ENCODE peak calls at places on chromosome 15, in ten cellular contexts. One of them, this sample, is unnamed.

GRCh38 chr15:63381301-63382192 is at the start of gene CA12:
- DNase-seq in cardiac fibroblast: peak
- DNase-seq in pancreas: peak
- DNase-seq in stimulated activated CD4-positive, alpha-beta T cell treated with anti-CD3 and anti-CD28 coated beads, Interleukin-1b, Interleukin-23, amount 100 ng/mL, for 1 hour: no peak
- DNase-seq in iPS-NIHi11: peak
- DNase-seq in psoas muscle: peak
- DNase-seq in omental fat pad: no peak
- DNase-seq in activated CD4-positive, alpha-beta T cell treated with anti-CD3 and anti-CD28 coated beads for 48 hours: peak
- DNase-seq in RKO: peak
- DNase-seq in OCI-M1: no peak
- DNase-seq in this sample: no peak

GRCh38 chr15:66934315-66934930 is 131.0 kb upstream of the SMAD3 start:
- DNase-seq in omental fat pad: no peak
- DNase-seq in OCI-M1: no peak
- DNase-seq in cardiac fibroblast: no peak
- DNase-seq in stimulated activated CD4-positive, alpha-beta T cell treated with anti-CD3 and anti-CD28 coated beads, Interleukin-1b, Interleukin-23, amount 100 ng/mL, for 1 hour: no peak
- DNase-seq in RKO: no peak
- DNase-seq in iPS-NIHi11: no peak
- DNase-seq in pancreas: no peak
- DNase-seq in activated CD4-positive, alpha-beta T cell treated with anti-CD3 and anti-CD28 coated beads for 48 hours: no peak
- DNase-seq in psoas muscle: no peak
- DNase-seq in this sample: no peak

GRCh38 chr15:80849308-80849707 is 70.1 kb downstream of the CEMIP start:
- DNase-seq in omental fat pad: no peak
- DNase-seq in RKO: peak
- DNase-seq in activated CD4-positive, alpha-beta T cell treated with anti-CD3 and anti-CD28 coated beads for 48 hours: no peak
- DNase-seq in pancreas: no peak
- DNase-seq in OCI-M1: no peak
- DNase-seq in psoas muscle: peak
- DNase-seq in cardiac fibroblast: peak
- DNase-seq in iPS-NIHi11: no peak
- DNase-seq in stimulated activated CD4-positive, alpha-beta T cell treated with anti-CD3 and anti-CD28 coated beads, Interleukin-1b, Interleukin-23, amount 100 ng/mL, for 1 hour: no peak
- DNase-seq in this sample: no peak

GRCh38 chr15:76335851-76336253 is 721 bp upstream of the ISL2 start:
- DNase-seq in activated CD4-positive, alpha-beta T cell treated with anti-CD3 and anti-CD28 coated beads for 48 hours: no peak
- DNase-seq in RKO: no peak
- DNase-seq in iPS-NIHi11: no peak
- DNase-seq in cardiac fibroblast: no peak
- DNase-seq in omental fat pad: no peak
- DNase-seq in stimulated activated CD4-positive, alpha-beta T cell treated with anti-CD3 and anti-CD28 coated beads, Interleukin-1b, Interleukin-23, amount 100 ng/mL, for 1 hour: no peak
- DNase-seq in pancreas: no peak
- DNase-seq in OCI-M1: peak
- DNase-seq in psoas muscle: no peak
- DNase-seq in this sample: no peak

GRCh38 chr15:33292718-33293307 is 18.0 kb upstream of the RYR3 start:
- DNase-seq in psoas muscle: peak
- DNase-seq in iPS-NIHi11: peak
- DNase-seq in cardiac fibroblast: peak
- DNase-seq in pancreas: peak
- DNase-seq in omental fat pad: no peak
- DNase-seq in OCI-M1: peak
- DNase-seq in RKO: peak
- DNase-seq in activated CD4-positive, alpha-beta T cell treated with anti-CD3 and anti-CD28 coated beads for 48 hours: peak
- DNase-seq in stimulated activated CD4-positive, alpha-beta T cell treated with anti-CD3 and anti-CD28 coated beads, Interleukin-1b, Interleukin-23, amount 100 ng/mL, for 1 hour: no peak
- DNase-seq in this sample: no peak

GRCh38 chr15:66454143-66454542 is 43.4 kb downstream of the SNAPC5 start:
- DNase-seq in RKO: no peak
- DNase-seq in iPS-NIHi11: no peak
- DNase-seq in stimulated activated CD4-positive, alpha-beta T cell treated with anti-CD3 and anti-CD28 coated beads, Interleukin-1b, Interleukin-23, amount 100 ng/mL, for 1 hour: no peak
- DNase-seq in OCI-M1: peak
- DNase-seq in psoas muscle: no peak
- DNase-seq in omental fat pad: no peak
- DNase-seq in pancreas: no peak
- DNase-seq in cardiac fibroblast: peak
- DNase-seq in activated CD4-positive, alpha-beta T cell treated with anti-CD3 and anti-CD28 coated beads for 48 hours: no peak
- DNase-seq in this sample: no peak

GRCh38 chr15:72700076-72700475 is 14.1 kb downstream of the BBS4 start:
- DNase-seq in OCI-M1: no peak
- DNase-seq in activated CD4-positive, alpha-beta T cell treated with anti-CD3 and anti-CD28 coated beads for 48 hours: no peak
- DNase-seq in psoas muscle: no peak
- DNase-seq in RKO: no peak
- DNase-seq in pancreas: no peak
- DNase-seq in iPS-NIHi11: no peak
- DNase-seq in cardiac fibroblast: no peak
- DNase-seq in stimulated activated CD4-positive, alpha-beta T cell treated with anti-CD3 and anti-CD28 coated beads, Interleukin-1b, Interleukin-23, amount 100 ng/mL, for 1 hour: no peak
- DNase-seq in omental fat pad: no peak
- DNase-seq in this sample: no peak

GRCh38 chr15:85047271-85047948 is 65.8 kb downstream of the PDE8A start:
- DNase-seq in RKO: no peak
- DNase-seq in iPS-NIHi11: no peak
- DNase-seq in pancreas: no peak
- DNase-seq in stimulated activated CD4-positive, alpha-beta T cell treated with anti-CD3 and anti-CD28 coated beads, Interleukin-1b, Interleukin-23, amount 100 ng/mL, for 1 hour: no peak
- DNase-seq in cardiac fibroblast: peak
- DNase-seq in OCI-M1: no peak
- DNase-seq in activated CD4-positive, alpha-beta T cell treated with anti-CD3 and anti-CD28 coated beads for 48 hours: no peak
- DNase-seq in psoas muscle: no peak
- DNase-seq in omental fat pad: no peak
- DNase-seq in this sample: no peak

GRCh38 chr15:29123171-29123570 is 146.5 kb downstream of the NSMCE3 start:
- DNase-seq in stimulated activated CD4-positive, alpha-beta T cell treated with anti-CD3 and anti-CD28 coated beads, Interleukin-1b, Interleukin-23, amount 100 ng/mL, for 1 hour: no peak
- DNase-seq in iPS-NIHi11: no peak
- DNase-seq in pancreas: no peak
- DNase-seq in omental fat pad: no peak
- DNase-seq in activated CD4-positive, alpha-beta T cell treated with anti-CD3 and anti-CD28 coated beads for 48 hours: no peak
- DNase-seq in RKO: no peak
- DNase-seq in cardiac fibroblast: no peak
- DNase-seq in psoas muscle: no peak
- DNase-seq in OCI-M1: no peak
- DNase-seq in this sample: no peak

GRCh38 chr15:54917312-54917711 is 279.4 kb downstream of the RSL24D1 start:
- DNase-seq in psoas muscle: no peak
- DNase-seq in RKO: no peak
- DNase-seq in stimulated activated CD4-positive, alpha-beta T cell treated with anti-CD3 and anti-CD28 coated beads, Interleukin-1b, Interleukin-23, amount 100 ng/mL, for 1 hour: no peak
- DNase-seq in cardiac fibroblast: no peak
- DNase-seq in activated CD4-positive, alpha-beta T cell treated with anti-CD3 and anti-CD28 coated beads for 48 hours: no peak
- DNase-seq in OCI-M1: no peak
- DNase-seq in pancreas: no peak
- DNase-seq in omental fat pad: no peak
- DNase-seq in iPS-NIHi11: no peak
- DNase-seq in this sample: no peak

GRCh38 chr15:48671381-48672022 is 26.0 kb upstream of the FBN1 start:
- DNase-seq in cardiac fibroblast: peak
- DNase-seq in pancreas: peak
- DNase-seq in iPS-NIHi11: no peak
- DNase-seq in psoas muscle: peak
- DNase-seq in stimulated activated CD4-positive, alpha-beta T cell treated with anti-CD3 and anti-CD28 coated beads, Interleukin-1b, Interleukin-23, amount 100 ng/mL, for 1 hour: no peak
- DNase-seq in RKO: no peak
- DNase-seq in activated CD4-positive, alpha-beta T cell treated with anti-CD3 and anti-CD28 coated beads for 48 hours: no peak
- DNase-seq in OCI-M1: peak
- DNase-seq in omental fat pad: no peak
- DNase-seq in this sample: no peak

GRCh38 chr15:25695875-25696760 is 167.0 kb downstream of the ATP10A start:
- DNase-seq in pancreas: no peak
- DNase-seq in RKO: no peak
- DNase-seq in stimulated activated CD4-positive, alpha-beta T cell treated with anti-CD3 and anti-CD28 coated beads, Interleukin-1b, Interleukin-23, amount 100 ng/mL, for 1 hour: no peak
- DNase-seq in activated CD4-positive, alpha-beta T cell treated with anti-CD3 and anti-CD28 coated beads for 48 hours: no peak
- DNase-seq in cardiac fibroblast: no peak
- DNase-seq in OCI-M1: no peak
- DNase-seq in psoas muscle: no peak
- DNase-seq in omental fat pad: no peak
- DNase-seq in iPS-NIHi11: no peak
- DNase-seq in this sample: no peak

GRCh38 chr15:77030042-77030927 is 35.4 kb downstream of the PSTPIP1 start:
- DNase-seq in pancreas: peak
- DNase-seq in cardiac fibroblast: no peak
- DNase-seq in OCI-M1: no peak
- DNase-seq in iPS-NIHi11: no peak
- DNase-seq in RKO: no peak
- DNase-seq in omental fat pad: no peak
- DNase-seq in stimulated activated CD4-positive, alpha-beta T cell treated with anti-CD3 and anti-CD28 coated beads, Interleukin-1b, Interleukin-23, amount 100 ng/mL, for 1 hour: no peak
- DNase-seq in psoas muscle: no peak
- DNase-seq in activated CD4-positive, alpha-beta T cell treated with anti-CD3 and anti-CD28 coated beads for 48 hours: peak
- DNase-seq in this sample: no peak

GRCh38 chr15:47194718-47195117 is 522.6 kb upstream of the SEMA6D start:
- DNase-seq in activated CD4-positive, alpha-beta T cell treated with anti-CD3 and anti-CD28 coated beads for 48 hours: no peak
- DNase-seq in psoas muscle: no peak
- DNase-seq in iPS-NIHi11: no peak
- DNase-seq in RKO: peak
- DNase-seq in cardiac fibroblast: peak
- DNase-seq in stimulated activated CD4-positive, alpha-beta T cell treated with anti-CD3 and anti-CD28 coated beads, Interleukin-1b, Interleukin-23, amount 100 ng/mL, for 1 hour: no peak
- DNase-seq in OCI-M1: peak
- DNase-seq in omental fat pad: no peak
- DNase-seq in pancreas: no peak
- DNase-seq in this sample: no peak

GRCh38 chr15:68063606-68064005 is 9.5 kb downstream of the PIAS1 start:
- DNase-seq in pancreas: no peak
- DNase-seq in omental fat pad: no peak
- DNase-seq in RKO: no peak
- DNase-seq in stimulated activated CD4-positive, alpha-beta T cell treated with anti-CD3 and anti-CD28 coated beads, Interleukin-1b, Interleukin-23, amount 100 ng/mL, for 1 hour: no peak
- DNase-seq in iPS-NIHi11: no peak
- DNase-seq in activated CD4-positive, alpha-beta T cell treated with anti-CD3 and anti-CD28 coated beads for 48 hours: no peak
- DNase-seq in cardiac fibroblast: no peak
- DNase-seq in OCI-M1: no peak
- DNase-seq in psoas muscle: no peak
- DNase-seq in this sample: no peak

GRCh38 chr15:74369084-74369745 is 1.8 kb upstream of the CYP11A1 start:
- DNase-seq in stimulated activated CD4-positive, alpha-beta T cell treated with anti-CD3 and anti-CD28 coated beads, Interleukin-1b, Interleukin-23, amount 100 ng/mL, for 1 hour: no peak
- DNase-seq in psoas muscle: no peak
- DNase-seq in pancreas: no peak
- DNase-seq in OCI-M1: peak
- DNase-seq in RKO: no peak
- DNase-seq in cardiac fibroblast: peak
- DNase-seq in iPS-NIHi11: no peak
- DNase-seq in omental fat pad: no peak
- DNase-seq in activated CD4-positive, alpha-beta T cell treated with anti-CD3 and anti-CD28 coated beads for 48 hours: no peak
- DNase-seq in this sample: no peak

GRCh38 chr15:87816811-87817210 is 439.7 kb downstream of the NTRK3 start:
- DNase-seq in pancreas: no peak
- DNase-seq in activated CD4-positive, alpha-beta T cell treated with anti-CD3 and anti-CD28 coated beads for 48 hours: no peak
- DNase-seq in iPS-NIHi11: no peak
- DNase-seq in cardiac fibroblast: peak
- DNase-seq in stimulated activated CD4-positive, alpha-beta T cell treated with anti-CD3 and anti-CD28 coated beads, Interleukin-1b, Interleukin-23, amount 100 ng/mL, for 1 hour: no peak
- DNase-seq in psoas muscle: no peak
- DNase-seq in OCI-M1: no peak
- DNase-seq in omental fat pad: no peak
- DNase-seq in RKO: peak
- DNase-seq in this sample: no peak

GRCh38 chr15:69117431-69117841 is 43.0 kb upstream of the GLCE start:
- DNase-seq in pancreas: no peak
- DNase-seq in RKO: no peak
- DNase-seq in stimulated activated CD4-positive, alpha-beta T cell treated with anti-CD3 and anti-CD28 coated beads, Interleukin-1b, Interleukin-23, amount 100 ng/mL, for 1 hour: no peak
- DNase-seq in omental fat pad: no peak
- DNase-seq in psoas muscle: no peak
- DNase-seq in OCI-M1: no peak
- DNase-seq in iPS-NIHi11: peak
- DNase-seq in activated CD4-positive, alpha-beta T cell treated with anti-CD3 and anti-CD28 coated beads for 48 hours: no peak
- DNase-seq in cardiac fibroblast: no peak
- DNase-seq in this sample: no peak

GRCh38 chr15:100334456-100334855 is 7.3 kb downstream of the ADAMTS17 start:
- DNase-seq in iPS-NIHi11: no peak
- DNase-seq in psoas muscle: no peak
- DNase-seq in OCI-M1: no peak
- DNase-seq in pancreas: no peak
- DNase-seq in stimulated activated CD4-positive, alpha-beta T cell treated with anti-CD3 and anti-CD28 coated beads, Interleukin-1b, Interleukin-23, amount 100 ng/mL, for 1 hour: no peak
- DNase-seq in cardiac fibroblast: no peak
- DNase-seq in activated CD4-positive, alpha-beta T cell treated with anti-CD3 and anti-CD28 coated beads for 48 hours: no peak
- DNase-seq in omental fat pad: no peak
- DNase-seq in RKO: no peak
- DNase-seq in this sample: no peak

GRCh38 chr15:39919740-39920509 is at the start of gene GPR176:
- DNase-seq in RKO: no peak
- DNase-seq in activated CD4-positive, alpha-beta T cell treated with anti-CD3 and anti-CD28 coated beads for 48 hours: peak
- DNase-seq in iPS-NIHi11: peak
- DNase-seq in omental fat pad: no peak
- DNase-seq in OCI-M1: no peak
- DNase-seq in stimulated activated CD4-positive, alpha-beta T cell treated with anti-CD3 and anti-CD28 coated beads, Interleukin-1b, Interleukin-23, amount 100 ng/mL, for 1 hour: no peak
- DNase-seq in pancreas: peak
- DNase-seq in cardiac fibroblast: peak
- DNase-seq in psoas muscle: peak
- DNase-seq in this sample: no peak

GRCh38 chr15:38316311-38316710 is 63.7 kb downstream of the SPRED1 start:
- DNase-seq in psoas muscle: no peak
- DNase-seq in cardiac fibroblast: no peak
- DNase-seq in stimulated activated CD4-positive, alpha-beta T cell treated with anti-CD3 and anti-CD28 coated beads, Interleukin-1b, Interleukin-23, amount 100 ng/mL, for 1 hour: no peak
- DNase-seq in RKO: no peak
- DNase-seq in iPS-NIHi11: no peak
- DNase-seq in omental fat pad: no peak
- DNase-seq in activated CD4-positive, alpha-beta T cell treated with anti-CD3 and anti-CD28 coated beads for 48 hours: no peak
- DNase-seq in pancreas: no peak
- DNase-seq in OCI-M1: no peak
- DNase-seq in this sample: no peak

GRCh38 chr15:56996746-56997470 is 78.5 kb downstream of the TCF12 start:
- DNase-seq in iPS-NIHi11: no peak
- DNase-seq in omental fat pad: no peak
- DNase-seq in stimulated activated CD4-positive, alpha-beta T cell treated with anti-CD3 and anti-CD28 coated beads, Interleukin-1b, Interleukin-23, amount 100 ng/mL, for 1 hour: no peak
- DNase-seq in activated CD4-positive, alpha-beta T cell treated with anti-CD3 and anti-CD28 coated beads for 48 hours: no peak
- DNase-seq in psoas muscle: no peak
- DNase-seq in OCI-M1: no peak
- DNase-seq in RKO: no peak
- DNase-seq in cardiac fibroblast: peak
- DNase-seq in pancreas: no peak
- DNase-seq in this sample: no peak

GRCh38 chr15:47806008-47806407 is 88.7 kb downstream of the SEMA6D start:
- DNase-seq in pancreas: no peak
- DNase-seq in psoas muscle: no peak
- DNase-seq in RKO: no peak
- DNase-seq in activated CD4-positive, alpha-beta T cell treated with anti-CD3 and anti-CD28 coated beads for 48 hours: no peak
- DNase-seq in OCI-M1: no peak
- DNase-seq in iPS-NIHi11: no peak
- DNase-seq in cardiac fibroblast: no peak
- DNase-seq in stimulated activated CD4-positive, alpha-beta T cell treated with anti-CD3 and anti-CD28 coated beads, Interleukin-1b, Interleukin-23, amount 100 ng/mL, for 1 hour: no peak
- DNase-seq in omental fat pad: no peak
- DNase-seq in this sample: no peak

GRCh38 chr15:39247574-39247973 is 333.3 kb upstream of the THBS1 start:
- DNase-seq in iPS-NIHi11: no peak
- DNase-seq in cardiac fibroblast: peak
- DNase-seq in pancreas: no peak
- DNase-seq in stimulated activated CD4-positive, alpha-beta T cell treated with anti-CD3 and anti-CD28 coated beads, Interleukin-1b, Interleukin-23, amount 100 ng/mL, for 1 hour: no peak
- DNase-seq in activated CD4-positive, alpha-beta T cell treated with anti-CD3 and anti-CD28 coated beads for 48 hours: no peak
- DNase-seq in omental fat pad: no peak
- DNase-seq in RKO: no peak
- DNase-seq in OCI-M1: no peak
- DNase-seq in psoas muscle: no peak
- DNase-seq in this sample: no peak

GRCh38 chr15:35764661-35765519 is 218.9 kb upstream of the DPH6 start:
- DNase-seq in OCI-M1: no peak
- DNase-seq in omental fat pad: no peak
- DNase-seq in psoas muscle: no peak
- DNase-seq in stimulated activated CD4-positive, alpha-beta T cell treated with anti-CD3 and anti-CD28 coated beads, Interleukin-1b, Interleukin-23, amount 100 ng/mL, for 1 hour: no peak
- DNase-seq in activated CD4-positive, alpha-beta T cell treated with anti-CD3 and anti-CD28 coated beads for 48 hours: no peak
- DNase-seq in pancreas: no peak
- DNase-seq in cardiac fibroblast: no peak
- DNase-seq in RKO: no peak
- DNase-seq in iPS-NIHi11: no peak
- DNase-seq in this sample: no peak

GRCh38 chr15:91593081-91593480 is 260.4 kb upstream of the SLCO3A1 start:
- DNase-seq in activated CD4-positive, alpha-beta T cell treated with anti-CD3 and anti-CD28 coated beads for 48 hours: no peak
- DNase-seq in iPS-NIHi11: no peak
- DNase-seq in pancreas: no peak
- DNase-seq in cardiac fibroblast: no peak
- DNase-seq in OCI-M1: no peak
- DNase-seq in psoas muscle: no peak
- DNase-seq in stimulated activated CD4-positive, alpha-beta T cell treated with anti-CD3 and anti-CD28 coated beads, Interleukin-1b, Interleukin-23, amount 100 ng/mL, for 1 hour: no peak
- DNase-seq in omental fat pad: no peak
- DNase-seq in RKO: no peak
- DNase-seq in this sample: no peak

GRCh38 chr15:73697033-73697467 is 12.9 kb downstream of the CD276 start:
- DNase-seq in OCI-M1: peak
- DNase-seq in omental fat pad: peak
- DNase-seq in iPS-NIHi11: peak
- DNase-seq in activated CD4-positive, alpha-beta T cell treated with anti-CD3 and anti-CD28 coated beads for 48 hours: peak
- DNase-seq in stimulated activated CD4-positive, alpha-beta T cell treated with anti-CD3 and anti-CD28 coated beads, Interleukin-1b, Interleukin-23, amount 100 ng/mL, for 1 hour: peak
- DNase-seq in cardiac fibroblast: peak
- DNase-seq in RKO: peak
- DNase-seq in psoas muscle: peak
- DNase-seq in pancreas: peak
- DNase-seq in this sample: no peak

GRCh38 chr15:45919806-45920205 is 285.0 kb downstream of the SQOR start:
- DNase-seq in OCI-M1: peak
- DNase-seq in activated CD4-positive, alpha-beta T cell treated with anti-CD3 and anti-CD28 coated beads for 48 hours: no peak
- DNase-seq in RKO: peak
- DNase-seq in pancreas: no peak
- DNase-seq in iPS-NIHi11: peak
- DNase-seq in stimulated activated CD4-positive, alpha-beta T cell treated with anti-CD3 and anti-CD28 coated beads, Interleukin-1b, Interleukin-23, amount 100 ng/mL, for 1 hour: no peak
- DNase-seq in cardiac fibroblast: peak
- DNase-seq in omental fat pad: no peak
- DNase-seq in psoas muscle: no peak
- DNase-seq in this sample: no peak

This sample was measured in cortex of kidney.